ENCODE peak calls at places on chromosomes 16 and 17, in four cellular contexts. H, P, Y and O are unnamed samples.

GRCh38 chr17:80367510-80367909 is 47.5 kb upstream of the ENDOV start:
- DNase-seq in H (no peak), Y (no peak), P (no peak), O (no peak)

GRCh38 chr17:82848022-82848592 is 8.3 kb upstream of the ZNF750 start:
- DNase-seq in H (no peak), Y (peak), P (peak), O (peak)

GRCh38 chr17:21252875-21253645 is at the start of gene NATD1:
- DNase-seq in P (peak), H (peak), Y (peak), O (peak)

GRCh38 chr16:16025214-16025968 is 76.0 kb downstream of the ABCC1 start:
- DNase-seq in H (peak), Y (peak), P (no peak), O (peak)

GRCh38 chr17:67068999-67069398 is 24.6 kb downstream of the CACNG1 start:
- DNase-seq in P (no peak), H (no peak), Y (no peak), O (no peak)

GRCh38 chr16:83992624-83993023 is 24.6 kb downstream of the NECAB2 start:
- DNase-seq in Y (peak), H (no peak), P (peak), O (peak)

GRCh38 chr16:24041834-24042631 is 206.2 kb downstream of the PRKCB start:
- DNase-seq in Y (peak), P (no peak), H (peak), O (peak)

GRCh38 chr16:53209489-53209888 is 154.7 kb downstream of the CHD9 start:
- DNase-seq in H (peak), Y (no peak), P (no peak), O (no peak)

GRCh38 chr16:12255473-12255872 is 278.9 kb downstream of the SNX29 start:
- DNase-seq in Y (no peak), H (peak), P (no peak), O (peak)

GRCh38 chr16:57984443-57985203 is 13.7 kb upstream of the CNGB1 start:
- DNase-seq in Y (peak), P (peak), H (no peak), O (peak)

GRCh38 chr17:65366102-65366844 is 195.2 kb downstream of the AXIN2 start:
- DNase-seq in P (no peak), H (no peak), Y (no peak), O (no peak)

GRCh38 chr16:75266738-75267630 is 15.6 kb upstream of the BCAR1 start:
- DNase-seq in H (no peak), Y (no peak), P (peak), O (no peak)

GRCh38 chr16:78957328-78958100 is 643.0 kb downstream of the MAF start:
- DNase-seq in H (peak), P (no peak), Y (no peak), O (no peak)

GRCh38 chr17:27956601-27957445 is 63.7 kb upstream of the LYRM9 start:
- DNase-seq in H (no peak), P (no peak), Y (no peak), O (no peak)

GRCh38 chr16:25692734-25693508 is 1.2 kb downstream of the HS3ST4 start:
- DNase-seq in H (no peak), P (no peak), Y (no peak), O (no peak)

GRCh38 chr16:67169011-67169451 is 1.3 kb upstream of the NOL3 start:
- DNase-seq in P (no peak), Y (no peak), H (no peak), O (no peak)

GRCh38 chr17:80487511-80487910 is 11.1 kb upstream of the NPTX1 start:
- DNase-seq in Y (no peak), H (no peak), P (no peak), O (no peak)

GRCh38 chr16:54289242-54290051 is 2.9 kb upstream of the IRX3 start:
- DNase-seq in Y (no peak), P (no peak), H (no peak), O (no peak)

GRCh38 chr16:626787-627457 is 3.9 kb upstream of the WFIKKN1 start:
- DNase-seq in H (no peak), Y (peak), P (peak), O (peak)

GRCh38 chr16:12271006-12271405 is 294.5 kb downstream of the SNX29 start:
- DNase-seq in H (peak), Y (peak), P (no peak), O (no peak)

GRCh38 chr16:67441289-67441753 is 10.4 kb downstream of the HSD11B2 start:
- DNase-seq in P (peak), Y (no peak), H (no peak), O (no peak)

GRCh38 chr17:75442168-75443103 is 14.0 kb upstream of the TMEM94 start:
- DNase-seq in Y (no peak), H (no peak), P (no peak), O (no peak)

GRCh38 chr17:45940826-45941225 is 46.5 kb downstream of the MAPT start:
- DNase-seq in Y (no peak), P (peak), H (no peak), O (no peak)

GRCh38 chr16:16788004-16788403 is 409.1 kb downstream of the NPIPA7 start:
- DNase-seq in H (no peak), Y (no peak), P (no peak), O (no peak)

GRCh38 chr16:59067207-59067606 is 333.1 kb upstream of the GOT2 start:
- DNase-seq in P (no peak), Y (no peak), H (peak), O (no peak)

GRCh38 chr17:74042241-74042640 is 161.2 kb upstream of the RPL38 start:
- DNase-seq in P (no peak), H (no peak), Y (no peak), O (no peak)

GRCh38 chr17:17165666-17166308 is 40.3 kb downstream of the PLD6 start:
- DNase-seq in P (no peak), H (no peak), Y (no peak), O (no peak)

GRCh38 chr16:14449790-14450463 is 180.1 kb downstream of the PARN start:
- DNase-seq in H (no peak), P (no peak), Y (no peak), O (no peak)

GRCh38 chr17:51650772-51651171 is 390.4 kb downstream of the UTP18 start:
- DNase-seq in H (no peak), Y (no peak), P (no peak), O (no peak)

GRCh38 chr17:28978016-28978415 is 26.7 kb upstream of the PHF12 start:
- DNase-seq in P (no peak), H (no peak), Y (no peak), O (no peak)

GRCh38 chr16:471353-472198 is 46.1 kb downstream of the RAB11FIP3 start:
- DNase-seq in Y (peak), P (no peak), H (no peak), O (no peak)

GRCh38 chr16:82197540-82198240 is 27.7 kb upstream of the MPHOSPH6 start:
- DNase-seq in P (peak), H (no peak), Y (no peak), O (no peak)

GRCh38 chr16:71439531-71439930 is 2.3 kb downstream of the TLE7 start:
- DNase-seq in Y (no peak), P (no peak), H (no peak), O (no peak)

GRCh38 chr16:15960124-15960971 is 10.9 kb downstream of the ABCC1 start:
- DNase-seq in P (no peak), H (no peak), Y (no peak), O (no peak)

GRCh38 chr17:57517519-57518342 is 227.4 kb downstream of the CCDC182 start:
- DNase-seq in Y (no peak), P (no peak), H (no peak), O (no peak)

GRCh38 chr16:2271848-2272461 is 4.0 kb upstream of the RNPS1 start:
- DNase-seq in Y (no peak), P (no peak), H (no peak), O (no peak)
- TF ChIP-seq CTCF in Y (no peak), P (no peak), H (no peak), O (no peak)

GRCh38 chr17:50477976-50478375 is 684 bp upstream of the RSAD1 start:
- DNase-seq in H (no peak), P (no peak), Y (no peak), O (no peak)
- H3K4me3 ChIP-seq in H (peak), P (no peak), Y (no peak), O (peak)

DNA sequence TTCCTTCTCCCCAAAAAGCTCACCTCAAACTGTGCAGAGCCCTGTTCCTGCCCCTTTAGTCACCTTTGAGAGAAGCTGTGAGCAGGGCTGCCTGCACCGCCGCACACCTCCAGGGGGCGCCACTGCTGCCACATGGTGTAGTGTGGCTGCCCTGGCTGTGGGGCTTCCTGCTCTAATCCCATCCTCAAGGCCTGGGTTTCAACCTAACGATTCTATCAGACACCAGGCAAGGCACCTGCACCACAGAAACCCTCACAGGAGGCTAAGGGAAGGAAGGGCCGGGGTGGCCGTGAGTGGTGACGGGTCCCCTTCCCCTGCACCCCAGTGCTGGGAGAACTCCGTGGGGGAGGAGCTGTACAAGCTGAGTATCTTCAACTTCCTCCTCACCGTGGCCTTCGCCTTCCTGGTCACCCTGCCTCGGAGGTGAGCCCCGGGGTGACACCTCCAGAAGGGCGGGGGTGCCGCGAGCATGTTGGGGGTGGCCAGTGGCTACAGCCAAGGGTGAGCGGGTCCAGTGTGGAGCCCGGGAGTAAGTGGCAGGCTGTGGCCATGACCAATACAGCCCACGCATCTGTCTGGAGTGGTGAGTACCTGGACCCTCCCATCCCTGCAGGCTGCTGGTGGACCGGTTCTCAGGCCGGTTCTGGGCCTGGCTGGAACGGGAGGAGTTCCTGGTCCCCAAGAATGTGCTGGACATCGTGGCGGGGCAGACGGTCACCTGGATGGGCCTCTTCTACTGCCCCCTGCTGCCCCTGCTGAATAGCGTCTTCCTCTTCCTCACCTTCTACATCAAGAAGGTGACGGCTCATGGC is 7.0 kb downstream of the TMC8 start:
- DNase-seq in H (peak), P (no peak), Y (no peak), O (no peak)
- TF ChIP-seq CTCF in H (peak), P (no peak), Y (peak), O (peak)

GRCh38 chr17:44781553-44782348 is 23.0 kb downstream of the ADAM11 start:
- DNase-seq in P (peak), H (no peak), Y (no peak), O (no peak)

GRCh38 chr17:44779211-44780025 is 20.6 kb downstream of the ADAM11 start:
- DNase-seq in Y (peak), H (peak), P (peak), O (peak)

GRCh38 chr17:44780845-44781480 is 22.2 kb downstream of the ADAM11 start:
- DNase-seq in P (no peak), H (no peak), Y (no peak), O (no peak)

GRCh38 chr17:44780161-44780560 is 21.4 kb downstream of the ADAM11 start:
- DNase-seq in P (no peak), H (no peak), Y (no peak), O (no peak)

GRCh38 chr17:44782349-44782850 is 23.6 kb downstream of the ADAM11 start:
- DNase-seq in Y (no peak), P (no peak), H (no peak), O (no peak)
- H3K4me3 ChIP-seq in Y (no peak), P (peak), H (no peak), O (no peak)

GRCh38 chr17:32954477-32954876 is 26.5 kb downstream of the TMEM98 start:
- DNase-seq in Y (no peak), H (no peak), P (no peak), O (no peak)
- TF ChIP-seq CTCF in Y (no peak), H (no peak), P (no peak), O (no peak)

GRCh38 chr17:77480509-77481215 is 339.9 kb downstream of the SEC14L1 start:
- DNase-seq in Y (no peak), H (no peak), P (no peak), O (no peak)
- H3K4me3 ChIP-seq in Y (no peak), H (no peak), P (no peak), O (no peak)

GRCh38 chr16:85010931-85011845 is at the start of gene ZDHHC7:
- DNase-seq in Y (peak), P (peak), H (peak), O (peak)
- TF ChIP-seq CTCF in Y (no peak), P (peak), H (peak), O (no peak)

GRCh38 chr16:4797805-4798252 is 2.7 kb downstream of the SMIM22 start:
- DNase-seq in P (no peak), H (no peak), Y (no peak), O (no peak)

GRCh38 chr16:4800290-4801041 is 2.0 kb downstream of the ROGDI start:
- DNase-seq in H (no peak), P (no peak), Y (no peak), O (no peak)

GRCh38 chr16:4801051-4801961 is 1.1 kb downstream of the ROGDI start:
- DNase-seq in H (no peak), Y (no peak), P (no peak), O (no peak)

GRCh38 chr16:4798456-4798855 is 3.3 kb downstream of the SMIM22 start:
- DNase-seq in Y (no peak), H (no peak), P (no peak), O (no peak)

GRCh38 chr16:4799171-4799855 is 3.1 kb downstream of the ROGDI start:
- DNase-seq in H (no peak), Y (no peak), P (no peak), O (no peak)
- H3K4me3 ChIP-seq in H (no peak), Y (no peak), P (no peak), O (no peak)

GRCh38 chr16:73262931-73263330 is 215.0 kb upstream of the ZFHX3 start:
- DNase-seq in Y (no peak), P (no peak), H (no peak), O (no peak)

GRCh38 chr16:73265124-73265838 is 217.4 kb upstream of the ZFHX3 start:
- DNase-seq in P (no peak), H (no peak), Y (no peak), O (no peak)

GRCh38 chr16:73274140-73274539 is 226.2 kb upstream of the ZFHX3 start:
- DNase-seq in H (no peak), P (no peak), Y (no peak), O (no peak)

GRCh38 chr16:73268311-73268997 is 220.5 kb upstream of the ZFHX3 start:
- DNase-seq in P (peak), Y (no peak), H (no peak), O (no peak)
- TF ChIP-seq CTCF in P (peak), Y (peak), H (no peak), O (peak)